ENCODE peak calls at places on chromosomes 12 and 14, in ten cellular contexts. W is adrenal gland, J is lower leg skin, B is gastrocnemius medialis, I is suprapubic skin, G is IMR-90, T is uterus, V is NB4, E is H1, M is A549. D is an unnamed sample.

GRCh38 chr12:8648598-8649205 is 13.9 kb downstream of the MFAP5 start:
- DNase-seq in E (no peak), W (no peak), M (no peak), V (no peak), T (no peak), B (no peak), G (no peak), I (no peak), J (peak; percentile 74), D (peak; percentile 56)

GRCh38 chr14:66401447-66402095 is 84.6 kb upstream of the CCDC196 start:
- DNase-seq in T (no peak), E (no peak), M (peak; percentile 4), I (no peak), V (peak; percentile 7), B (no peak), J (no peak), W (peak; percentile 4), G (no peak), D (no peak)

GRCh38 chr12:116155383-116155782 is 122.1 kb downstream of the MED13L start:
- DNase-seq in I (no peak), W (no peak), E (no peak), T (no peak), M (no peak), G (no peak), B (no peak), V (no peak), J (no peak), D (no peak)

GRCh38 chr14:37047996-37048395 is 124.4 kb downstream of the SLC25A21 start:
- DNase-seq in V (no peak), J (no peak), G (no peak), T (no peak), B (no peak), E (no peak), W (no peak), I (no peak), M (no peak), D (no peak)

GRCh38 chr12:129063600-129063999 is 210.3 kb downstream of the GLT1D1 start:
- DNase-seq in E (no peak), V (no peak), B (no peak), J (peak; percentile 63), W (no peak), T (no peak), I (no peak), G (no peak), M (no peak), D (no peak)

GRCh38 chr14:56501909-56502530 is 77.6 kb upstream of the TMEM260 start:
- DNase-seq in G (no peak), V (no peak), E (no peak), I (no peak), J (no peak), M (no peak), B (no peak), T (no peak), W (no peak), D (no peak)

GRCh38 chr12:43551271-43551970 is 582 bp downstream of the ADAMTS20 start:
- DNase-seq in G (no peak), W (no peak), B (no peak), J (no peak), T (no peak), M (no peak), V (no peak), E (peak; percentile 76), I (no peak), D (no peak)

GRCh38 chr14:89417111-89417468 is at the start of gene FOXN3:
- DNase-seq in W (peak; percentile 93), I (peak; percentile 97), J (peak; percentile 98), B (peak; percentile 94), V (peak; percentile 91), T (peak; percentile 91), G (peak; percentile 86), M (peak; percentile 87), E (no peak), D (peak; percentile 80)

GRCh38 chr12:72366255-72366654 is 94.1 kb downstream of the TRHDE start:
- DNase-seq in V (no peak), W (no peak), M (no peak), G (no peak), I (no peak), T (no peak), E (no peak), J (no peak), B (no peak), D (no peak)

GRCh38 chr12:15114501-15114900 is 106.7 kb downstream of the RERG start:
- DNase-seq in M (no peak), W (no peak), E (no peak), J (no peak), G (no peak), B (no peak), T (no peak), V (no peak), I (no peak), D (no peak)

GRCh38 chr14:53214384-53214783 is 61.3 kb upstream of the DDHD1 start:
- DNase-seq in G (no peak), J (no peak), I (no peak), V (no peak), T (no peak), W (no peak), B (no peak), E (no peak), M (no peak), D (no peak)

GRCh38 chr12:22230280-22230794 is 104.2 kb downstream of the ST8SIA1 start:
- DNase-seq in E (no peak), W (no peak), M (peak; percentile 39), I (no peak), T (no peak), G (peak; percentile 69), J (no peak), B (no peak), V (no peak), D (no peak)

GRCh38 chr12:89167986-89168385 is 184.3 kb downstream of the DUSP6 start:
- DNase-seq in T (no peak), I (no peak), W (no peak), M (no peak), J (no peak), V (no peak), E (no peak), B (no peak), G (no peak), D (no peak)
- TF ChIP-seq POLR2A in T (no peak), I (no peak), W (no peak), M (no peak), J (no peak), V (no peak), E (no peak), B (no peak), G (no peak), D (no peak)

GRCh38 chr12:96399919-96400630 is at the start of gene CDK17:
- DNase-seq in V (peak; percentile 95), T (peak; percentile 87), J (peak; percentile 96), I (peak; percentile 87), M (peak; percentile 86), E (no peak), W (peak; percentile 85), B (peak; percentile 82), G (peak; percentile 83), D (peak; percentile 70)
- TF ChIP-seq POLR2A in V (peak; percentile 63), T (peak; percentile 81), J (no peak), I (no peak), M (peak; percentile 47), E (peak; percentile 54), W (peak; percentile 66), B (peak; percentile 88), G (peak; percentile 84), D (no peak)

GRCh38 chr14:58298880-58299664 is 717 bp downstream of the ARID4A start:
- DNase-seq in J (peak; percentile 90), E (peak; percentile 67), W (peak; percentile 31), M (no peak), V (peak; percentile 78), I (peak; percentile 74), B (no peak), G (no peak), T (peak; percentile 30), D (peak; percentile 29)
- TF ChIP-seq POLR2A in J (no peak), E (no peak), W (no peak), M (peak; percentile 11), V (peak; percentile 9), I (no peak), B (no peak), G (no peak), T (no peak), D (no peak)

DNA sequence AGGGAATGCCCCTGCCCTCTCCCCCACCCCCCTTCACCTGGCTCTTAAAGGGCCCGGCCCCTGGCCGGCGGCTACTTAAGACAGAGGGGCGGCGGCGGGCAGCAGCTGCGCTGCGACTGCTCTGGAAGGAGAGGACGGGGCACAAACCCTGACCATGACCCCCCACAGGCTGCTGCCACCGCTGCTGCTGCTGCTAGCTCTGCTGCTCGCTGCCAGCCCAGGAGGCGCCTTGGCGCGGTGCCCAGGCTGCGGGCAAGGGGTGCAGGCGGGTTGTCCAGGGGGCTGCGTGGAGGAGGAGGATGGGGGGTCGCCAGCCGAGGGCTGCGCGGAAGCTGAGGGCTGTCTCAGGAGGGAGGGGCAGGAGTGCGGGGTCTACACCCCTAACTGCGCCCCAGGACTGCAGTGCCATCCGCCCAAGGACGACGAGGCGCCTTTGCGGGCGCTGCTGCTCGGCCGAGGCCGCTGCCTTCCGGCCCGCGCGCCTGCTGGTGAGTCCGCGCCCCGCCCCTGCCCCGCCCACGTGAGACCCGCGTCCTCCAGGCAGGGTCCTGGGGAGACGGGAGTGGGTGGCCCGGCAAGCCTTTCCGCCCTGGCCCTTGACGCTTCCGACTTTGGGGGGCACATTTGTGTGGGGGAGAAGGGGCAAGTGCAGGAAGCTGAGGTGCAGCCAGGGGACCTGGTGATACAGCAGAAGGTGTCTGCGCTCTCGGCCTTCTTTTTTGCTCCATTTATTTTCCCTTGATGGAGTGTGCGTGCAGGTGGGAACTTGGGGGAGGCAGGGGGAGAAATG is at the start of gene IGFBP6:
- DNase-seq in J (peak; percentile 91), V (peak; percentile 68), G (peak; percentile 34), M (peak; percentile 65), T (peak; percentile 77), I (peak; percentile 83), W (peak; percentile 49), E (peak; percentile 80), B (peak; percentile 53), D (no peak)
- TF ChIP-seq POLR2A in J (no peak), V (no peak), G (no peak), M (peak; percentile 81), T (peak; percentile 61), I (no peak), W (no peak), E (no peak), B (peak; percentile 20), D (no peak)

D was measured in GM12891.